ENCODE peak calls at places on chromosomes 4 and X, in five cellular contexts. One of them, this sample, is unnamed.

GRCh38 chr4:127732623-127733199 is 2.5 kb downstream of the SLC25A31 start:
- DNase-seq in foreskin fibroblast: peak
- DNase-seq in non-pigmented ciliary epithelial cell: peak
- DNase-seq in CD4-positive, alpha-beta T cell: no peak
- DNase-seq in retinal pigment epithelial cell: peak
- DNase-seq in this sample: peak

GRCh38 chr4:1474126-1475090 is 68.2 kb upstream of the NKX1-1 start:
- DNase-seq in foreskin fibroblast: no peak
- DNase-seq in non-pigmented ciliary epithelial cell: no peak
- DNase-seq in CD4-positive, alpha-beta T cell: no peak
- DNase-seq in retinal pigment epithelial cell: no peak
- DNase-seq in this sample: no peak

GRCh38 chrX:13387656-13388421 is 68.0 kb upstream of the ATXN3L start:
- DNase-seq in foreskin fibroblast: peak
- DNase-seq in non-pigmented ciliary epithelial cell: no peak
- DNase-seq in CD4-positive, alpha-beta T cell: no peak
- DNase-seq in retinal pigment epithelial cell: peak
- DNase-seq in this sample: no peak

GRCh38 chr4:154506253-154506652 is 14.7 kb upstream of the DCHS2 start:
- DNase-seq in foreskin fibroblast: peak
- DNase-seq in non-pigmented ciliary epithelial cell: no peak
- DNase-seq in CD4-positive, alpha-beta T cell: no peak
- DNase-seq in retinal pigment epithelial cell: peak
- DNase-seq in this sample: no peak

GRCh38 chrX:37644381-37645305 is 40.9 kb upstream of the XK start:
- DNase-seq in foreskin fibroblast: no peak
- DNase-seq in non-pigmented ciliary epithelial cell: no peak
- DNase-seq in CD4-positive, alpha-beta T cell: no peak
- DNase-seq in retinal pigment epithelial cell: no peak
- DNase-seq in this sample: no peak

GRCh38 chr4:52408471-52408870 is 250.6 kb downstream of the USP46 start:
- DNase-seq in foreskin fibroblast: no peak
- DNase-seq in non-pigmented ciliary epithelial cell: no peak
- DNase-seq in CD4-positive, alpha-beta T cell: no peak
- DNase-seq in retinal pigment epithelial cell: no peak
- DNase-seq in this sample: no peak

GRCh38 chr4:121358473-121358872 is 22.3 kb downstream of the QRFPR start:
- DNase-seq in foreskin fibroblast: peak
- DNase-seq in non-pigmented ciliary epithelial cell: peak
- DNase-seq in CD4-positive, alpha-beta T cell: no peak
- DNase-seq in retinal pigment epithelial cell: peak
- DNase-seq in this sample: no peak

GRCh38 chr4:5998333-5998936 is 19.8 kb downstream of the C4orf50 start:
- DNase-seq in foreskin fibroblast: peak
- DNase-seq in non-pigmented ciliary epithelial cell: peak
- DNase-seq in CD4-positive, alpha-beta T cell: no peak
- DNase-seq in retinal pigment epithelial cell: peak
- DNase-seq in this sample: peak

GRCh38 chr4:6999172-7000086 is 43.7 kb upstream of the TADA2B start:
- DNase-seq in foreskin fibroblast: no peak
- DNase-seq in non-pigmented ciliary epithelial cell: no peak
- DNase-seq in CD4-positive, alpha-beta T cell: no peak
- DNase-seq in retinal pigment epithelial cell: no peak
- DNase-seq in this sample: no peak

GRCh38 chr4:26451597-26451996 is 38.7 kb downstream of the CCKAR start:
- DNase-seq in foreskin fibroblast: no peak
- DNase-seq in non-pigmented ciliary epithelial cell: no peak
- DNase-seq in CD4-positive, alpha-beta T cell: no peak
- DNase-seq in retinal pigment epithelial cell: no peak
- DNase-seq in this sample: no peak

GRCh38 chr4:8459867-8460453 is 19.4 kb downstream of the TRMT44 start:
- DNase-seq in foreskin fibroblast: no peak
- DNase-seq in non-pigmented ciliary epithelial cell: no peak
- DNase-seq in CD4-positive, alpha-beta T cell: no peak
- DNase-seq in retinal pigment epithelial cell: no peak
- DNase-seq in this sample: no peak

GRCh38 chr4:1466034-1466960 is 60.1 kb upstream of the NKX1-1 start:
- DNase-seq in foreskin fibroblast: no peak
- DNase-seq in non-pigmented ciliary epithelial cell: no peak
- DNase-seq in CD4-positive, alpha-beta T cell: no peak
- DNase-seq in retinal pigment epithelial cell: no peak
- DNase-seq in this sample: no peak

GRCh38 chrX:150635952-150636351 is 57.2 kb upstream of the MTMR1 start:
- DNase-seq in foreskin fibroblast: peak
- DNase-seq in non-pigmented ciliary epithelial cell: peak
- DNase-seq in CD4-positive, alpha-beta T cell: no peak
- DNase-seq in retinal pigment epithelial cell: no peak
- DNase-seq in this sample: peak

This sample was measured in AG04449.